ENCODE peak calls at places on chromosomes 4 and X, in nine cellular contexts. F is choroid plexus epithelial cell, Y is heart right ventricle, V is fibroblast of mammary gland, T is cardiac fibroblast, H is breast epithelium, Q is stomach, E is AG04450, K is GM13977. W is an unnamed sample.

GRCh38 chr4:55742655-55743191 is 76.9 kb upstream of the EXOC1L start:
- DNase-seq in V (peak), E (peak), Q (no peak), T (peak), K (no peak), Y (no peak), H (no peak), F (peak), W (no peak)

GRCh38 chr4:56723831-56724230 is 42.7 kb upstream of the HOPX start:
- DNase-seq in H (no peak), Q (no peak), E (no peak), K (no peak), Y (no peak), T (no peak), F (no peak), V (no peak), W (no peak)

GRCh38 chr4:79209822-79210635 is 115.8 kb downstream of the NAA11 start:
- DNase-seq in K (no peak), T (peak), V (no peak), Q (no peak), H (no peak), E (no peak), F (no peak), Y (no peak), W (no peak)

GRCh38 chrX:115030635-115031034 is 13.2 kb upstream of the IL13RA2 start:
- DNase-seq in F (no peak), K (no peak), H (no peak), Q (peak), E (no peak), Y (no peak), V (no peak), T (no peak), W (no peak)

GRCh38 chrX:131836161-131836560 is 186.9 kb upstream of the STK26 start:
- DNase-seq in E (no peak), V (no peak), F (no peak), K (no peak), H (no peak), T (no peak), Q (no peak), Y (no peak), W (no peak)

GRCh38 chr4:119480331-119480730 is 148.3 kb downstream of the PDE5A start:
- DNase-seq in Y (no peak), T (no peak), V (no peak), K (no peak), F (no peak), H (no peak), E (no peak), Q (no peak), W (no peak)

GRCh38 chr4:98522603-98523395 is 135.6 kb downstream of the TSPAN5 start:
- DNase-seq in Y (no peak), H (no peak), T (peak), E (peak), V (peak), F (peak), Q (no peak), K (no peak), W (peak)

GRCh38 chr4:73311428-73311827 is 52.8 kb upstream of the ANKRD17 start:
- DNase-seq in Y (no peak), E (peak), K (no peak), H (no peak), V (peak), F (peak), T (peak), Q (no peak), W (peak)

GRCh38 chr4:81499840-81500239 is 28.1 kb upstream of the RASGEF1B start:
- DNase-seq in V (no peak), K (no peak), F (no peak), Y (no peak), Q (no peak), T (no peak), E (no peak), H (no peak), W (no peak)

GRCh38 chr4:7194251-7195137 is 2.2 kb downstream of the SORCS2 start:
- DNase-seq in F (peak), H (peak), T (peak), E (no peak), Y (peak), Q (no peak), K (no peak), V (peak), W (no peak)

GRCh38 chrX:40434947-40435346 is 145.8 kb upstream of the ATP6AP2 start:
- DNase-seq in H (no peak), F (peak), Y (no peak), Q (no peak), E (no peak), K (no peak), V (peak), T (peak), W (no peak)

GRCh38 chr4:138576684-138577083 is 334.5 kb upstream of the SLC7A11 start:
- DNase-seq in V (peak), Q (no peak), E (peak), F (peak), K (no peak), Y (no peak), T (peak), H (no peak), W (no peak)

DNA sequence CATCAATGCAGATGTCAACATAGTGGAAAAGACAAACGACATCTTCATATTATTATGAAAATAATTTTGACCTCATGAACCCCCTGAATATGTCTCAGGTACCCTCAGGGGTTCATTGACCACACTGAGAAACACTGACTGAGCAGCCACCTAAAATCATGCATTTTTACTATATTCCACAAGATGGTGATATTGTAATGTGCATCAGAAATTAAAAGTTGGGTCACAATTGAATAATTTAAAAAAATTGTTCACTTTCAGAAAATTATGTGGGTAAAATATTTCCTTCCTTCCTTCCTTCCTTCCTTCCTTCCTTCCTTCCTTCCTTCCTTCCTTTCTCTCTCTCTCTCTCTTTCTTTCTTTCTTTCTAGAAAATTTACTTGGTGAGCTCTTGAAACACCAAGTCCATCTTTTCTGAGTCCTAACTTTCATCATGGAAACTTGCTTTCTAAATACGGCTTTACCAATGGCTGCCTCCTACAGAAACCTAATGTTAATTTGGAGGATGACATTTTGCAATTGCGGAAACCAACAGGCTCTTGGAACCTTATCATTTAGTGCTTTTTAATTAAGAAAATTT is 103.6 kb downstream of the RTL3 start:
- DNase-seq in Y (no peak), H (no peak), V (peak), T (peak), K (peak), F (peak), Q (no peak), E (no peak), W (no peak)
- TF ChIP-seq CTCF in Y (peak), H (no peak), V (peak), T (peak), K (peak), F (peak), Q (peak), E (peak), W (no peak)

DNA sequence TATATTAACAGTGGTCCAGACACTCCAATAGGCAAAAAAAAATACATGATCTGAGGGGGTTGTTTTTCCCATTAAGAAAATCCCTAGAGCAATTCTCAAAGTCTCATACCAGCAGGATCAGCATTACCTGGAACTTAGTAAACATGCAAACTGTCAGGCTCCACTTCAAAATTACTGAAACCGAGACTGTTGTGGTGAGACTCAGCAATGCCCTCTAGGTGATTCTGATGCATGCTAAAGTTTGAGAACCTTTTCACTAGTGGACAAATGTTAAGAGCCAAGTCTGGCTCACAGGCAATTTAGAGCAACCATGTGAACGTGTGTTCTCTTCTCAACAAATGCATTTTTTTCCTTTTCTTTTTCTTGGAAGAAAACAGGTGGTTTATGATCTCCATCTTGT is 30.2 kb downstream of the NEK1 start:
- DNase-seq in F (no peak), K (no peak), Y (no peak), Q (no peak), H (no peak), V (no peak), T (no peak), E (no peak), W (no peak)
- TF ChIP-seq CTCF in F (no peak), K (peak), Y (no peak), Q (no peak), H (no peak), V (no peak), T (no peak), E (no peak), W (no peak)

GRCh38 chr4:166197166-166197565 is 324.1 kb downstream of the TLL1 start:
- DNase-seq in T (peak), V (no peak), Y (no peak), K (no peak), E (no peak), F (no peak), H (no peak), Q (no peak), W (no peak)

GRCh38 chr4:166198041-166198440 is 325.0 kb downstream of the TLL1 start:
- DNase-seq in K (no peak), V (no peak), H (no peak), Y (no peak), T (peak), Q (no peak), E (no peak), F (no peak), W (no peak)

GRCh38 chr4:166198921-166199320 is 325.9 kb downstream of the TLL1 start:
- DNase-seq in H (no peak), E (no peak), Y (no peak), F (no peak), Q (no peak), V (no peak), K (no peak), T (no peak), W (no peak)

GRCh38 chr4:166198516-166198915 is 325.5 kb downstream of the TLL1 start:
- DNase-seq in H (no peak), E (no peak), K (no peak), Y (no peak), F (no peak), Q (no peak), T (no peak), V (no peak), W (no peak)

DNA sequence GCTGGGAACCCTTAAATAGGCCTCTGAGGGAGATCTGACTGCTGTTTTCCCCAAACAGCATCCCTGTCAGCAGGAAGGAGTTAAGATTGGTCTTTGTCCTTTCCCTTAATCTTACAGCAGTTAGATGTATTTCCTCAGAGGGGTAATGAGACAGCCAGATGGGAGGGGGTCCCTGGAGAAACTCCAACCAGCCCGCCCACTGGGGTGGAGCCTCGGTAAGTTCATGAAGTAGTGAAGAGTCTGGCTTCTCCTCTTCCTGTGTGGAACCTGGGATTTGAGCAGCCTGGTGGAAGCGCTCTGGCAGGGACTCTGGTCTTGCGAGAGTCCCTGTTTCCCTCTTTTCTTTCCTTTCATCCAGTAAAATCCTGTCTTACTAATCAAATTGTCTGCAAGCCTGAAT is 330.0 kb downstream of the TLL1 start:
- DNase-seq in Y (no peak), E (no peak), K (no peak), V (no peak), T (no peak), Q (no peak), F (no peak), H (no peak), W (no peak)
- TF ChIP-seq CTCF in Y (no peak), E (no peak), K (no peak), V (no peak), T (no peak), Q (no peak), F (no peak), H (no peak), W (no peak)

DNA sequence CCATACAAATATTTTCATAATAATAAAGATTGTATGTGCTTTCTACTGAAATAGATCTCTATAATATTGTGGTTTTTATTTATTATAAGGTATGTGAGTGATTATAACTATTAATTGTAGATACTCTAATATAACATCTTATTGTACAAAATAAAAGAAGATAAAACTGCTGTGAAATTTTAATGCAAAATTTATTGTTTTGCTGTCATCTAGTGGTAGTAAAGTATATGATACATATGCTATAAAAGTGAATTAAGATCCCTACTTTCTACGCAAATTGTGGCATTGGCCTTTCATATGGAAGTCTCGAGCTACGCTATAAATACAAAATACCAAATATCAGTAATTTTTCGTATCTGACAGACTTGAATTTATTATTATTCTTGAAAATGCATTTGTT is 19.3 kb downstream of the YIPF7 start:
- DNase-seq in E (no peak), H (no peak), F (peak), K (no peak), V (no peak), Y (no peak), T (no peak), Q (no peak), W (no peak)
- TF ChIP-seq CTCF in E (peak), H (no peak), F (peak), K (no peak), V (peak), Y (no peak), T (peak), Q (no peak), W (no peak)

DNA sequence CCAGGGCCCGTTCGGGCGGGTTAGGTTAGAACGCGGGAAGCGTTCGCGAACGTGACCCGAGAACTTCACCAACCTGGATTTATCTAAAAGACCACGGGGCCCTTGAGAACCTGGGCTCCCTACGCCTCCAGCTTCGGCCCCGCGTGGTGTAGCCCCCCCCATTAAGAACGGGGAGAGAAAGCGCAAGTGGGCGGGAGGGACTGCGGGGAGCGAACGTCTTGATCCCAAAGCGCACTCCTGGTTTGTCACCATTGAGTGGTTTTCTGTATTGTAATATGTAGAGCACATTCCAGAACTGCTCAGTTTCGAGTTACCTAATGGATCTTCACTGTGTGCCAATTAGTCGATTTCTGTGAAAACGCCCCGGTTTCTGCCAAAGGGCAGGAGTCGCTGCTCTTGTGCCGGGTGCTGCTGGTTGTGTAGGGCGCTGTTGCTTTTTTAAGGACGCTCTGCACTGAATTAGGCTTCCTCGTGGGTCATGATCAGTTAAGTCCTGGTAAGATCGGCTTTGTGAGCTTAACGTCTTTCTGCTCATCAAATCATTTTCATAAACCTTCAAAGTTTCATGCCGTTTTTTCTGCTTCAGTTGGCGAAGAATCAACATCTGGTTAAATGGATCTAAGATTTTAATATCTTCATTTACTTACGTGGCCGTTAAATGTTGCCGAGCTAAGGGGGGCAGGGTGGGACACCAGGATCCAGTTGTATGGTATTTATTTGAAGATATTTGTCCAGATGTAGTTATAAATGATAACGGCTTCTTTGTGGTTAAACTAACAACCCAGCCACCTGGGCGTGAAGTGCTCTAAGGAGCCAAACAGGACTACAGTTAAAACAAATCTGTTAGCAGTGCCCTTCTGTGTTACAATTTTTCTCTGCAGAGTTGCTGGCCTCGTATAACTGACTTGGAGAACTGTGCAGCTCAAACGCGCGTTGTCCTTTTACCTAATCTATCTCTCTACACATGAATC is 808 bp downstream of the MND1 start:
- DNase-seq in K (peak), H (no peak), V (peak), E (no peak), F (peak), Y (peak), T (peak), Q (no peak), W (no peak)
- TF ChIP-seq CTCF in K (no peak), H (no peak), V (peak), E (peak), F (no peak), Y (no peak), T (no peak), Q (no peak), W (no peak)

DNA sequence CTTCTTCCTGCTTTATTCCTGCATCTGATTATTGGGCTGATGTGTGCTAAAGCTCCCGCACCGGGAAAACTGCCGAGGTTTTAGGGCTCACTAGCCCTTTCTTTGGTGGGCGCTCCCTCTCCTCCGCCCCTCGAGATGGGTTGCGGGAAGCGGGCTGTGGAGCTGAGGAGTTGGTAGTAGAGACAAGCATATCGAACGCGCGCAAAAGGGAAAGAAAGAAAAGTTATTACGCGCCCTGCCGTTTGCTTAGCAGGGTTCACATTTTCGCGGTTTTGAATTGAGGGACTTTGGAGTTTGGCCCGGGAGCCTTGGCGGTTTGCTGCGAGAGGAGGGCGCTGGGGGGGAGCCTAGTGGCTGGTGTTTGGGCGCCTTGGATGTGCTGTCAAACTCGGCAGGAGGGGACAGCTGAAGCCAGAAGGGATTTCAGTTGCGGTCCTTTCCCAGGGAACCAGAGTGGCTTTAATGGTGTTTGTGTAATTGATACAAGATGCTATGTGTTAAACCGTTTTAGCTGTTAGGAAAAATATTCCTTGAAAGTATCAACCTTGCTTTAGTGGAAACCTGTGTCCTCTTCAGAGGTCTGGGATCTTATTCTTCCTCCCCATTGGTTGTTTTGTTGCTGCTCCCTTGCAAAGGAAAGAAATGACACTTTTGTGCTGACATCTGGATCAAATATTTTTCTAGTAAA is 1.1 kb downstream of the GAB1 start:
- DNase-seq in V (peak), E (no peak), Q (peak), H (no peak), Y (peak), K (no peak), F (peak), T (peak), W (no peak)
- TF ChIP-seq CTCF in V (no peak), E (no peak), Q (no peak), H (no peak), Y (no peak), K (no peak), F (peak), T (no peak), W (no peak)

DNA sequence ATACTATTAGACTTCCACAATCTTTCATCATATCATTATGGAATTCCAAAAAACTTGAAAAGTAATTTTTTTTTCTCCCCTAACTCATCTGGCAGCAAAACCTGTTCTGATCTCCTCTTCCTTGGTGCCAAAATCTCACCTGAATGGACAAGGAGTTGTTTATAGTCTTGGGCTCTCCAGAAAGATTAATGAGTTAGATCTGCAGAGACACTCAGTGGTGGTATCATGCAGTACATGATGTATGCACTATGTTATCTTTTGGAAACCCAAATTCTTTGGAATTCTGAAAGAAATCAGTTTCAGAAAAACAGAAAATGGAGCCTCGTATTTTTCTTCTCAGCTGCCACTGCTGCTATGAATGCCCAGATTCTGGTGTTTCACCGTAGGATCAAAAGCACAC is 11.7 kb downstream of the GPM6B start:
- DNase-seq in H (no peak), E (no peak), K (peak), Q (no peak), F (peak), Y (no peak), T (no peak), V (no peak), W (no peak)
- TF ChIP-seq CTCF in H (no peak), E (no peak), K (no peak), Q (no peak), F (no peak), Y (no peak), T (no peak), V (no peak), W (no peak)

GRCh38 chrX:15855562-15856256 is 1.1 kb upstream of the AP1S2 start:
- DNase-seq in F (no peak), T (no peak), K (no peak), E (no peak), Q (no peak), H (no peak), Y (no peak), V (no peak), W (no peak)

GRCh38 chrX:15854712-15855561 is at the start of gene AP1S2:
- DNase-seq in Y (peak), V (peak), F (peak), Q (peak), E (peak), H (peak), K (peak), T (peak), W (peak)

GRCh38 chrX:15853586-15854079 is 980 bp downstream of the AP1S2 start:
- DNase-seq in Q (no peak), F (no peak), H (no peak), E (no peak), T (no peak), K (no peak), Y (no peak), V (peak), W (no peak)

GRCh38 chrX:15856580-15856979 is 2.0 kb upstream of the AP1S2 start:
- DNase-seq in T (no peak), Q (no peak), V (no peak), H (no peak), E (no peak), Y (no peak), K (no peak), F (no peak), W (no peak)

GRCh38 chrX:15854080-15854655 is 445 bp downstream of the AP1S2 start:
- DNase-seq in K (peak), T (no peak), E (no peak), Y (peak), V (peak), Q (peak), F (no peak), H (peak), W (no peak)
- TF ChIP-seq CTCF in K (peak), T (no peak), E (no peak), Y (no peak), V (no peak), Q (peak), F (no peak), H (no peak), W (no peak)